ENCODE peak calls at places on chromosomes 11 and 22, in six cellular contexts. One of them, this sample, is unnamed.

GRCh38 chr11:78079232-78080083 is at the start of gene NDUFC2:
- DNase-seq in transverse colon: peak
- DNase-seq in MCF 10A: peak
- DNase-seq in choroid plexus epithelial cell: peak
- DNase-seq in HFFc6: peak
- DNase-seq in neural progenitor cell: peak
- DNase-seq in this sample: peak

GRCh38 chr11:69234740-69235710 is 58.9 kb upstream of the MYEOV start:
- DNase-seq in transverse colon: no peak
- DNase-seq in MCF 10A: no peak
- DNase-seq in choroid plexus epithelial cell: no peak
- DNase-seq in HFFc6: no peak
- DNase-seq in neural progenitor cell: no peak
- DNase-seq in this sample: peak

GRCh38 chr11:75465701-75466531 is 32.9 kb upstream of the KLHL35 start:
- DNase-seq in transverse colon: no peak
- DNase-seq in MCF 10A: no peak
- DNase-seq in choroid plexus epithelial cell: peak
- DNase-seq in HFFc6: peak
- DNase-seq in neural progenitor cell: peak
- DNase-seq in this sample: no peak

GRCh38 chr22:30922151-30922611 is 46.4 kb downstream of the MORC2 start:
- DNase-seq in transverse colon: peak
- DNase-seq in MCF 10A: no peak
- DNase-seq in choroid plexus epithelial cell: peak
- DNase-seq in HFFc6: no peak
- DNase-seq in neural progenitor cell: peak
- DNase-seq in this sample: peak

GRCh38 chr22:47793304-47794101 is 1031.1 kb downstream of the TBC1D22A start:
- DNase-seq in transverse colon: no peak
- DNase-seq in MCF 10A: no peak
- DNase-seq in choroid plexus epithelial cell: no peak
- DNase-seq in HFFc6: no peak
- DNase-seq in neural progenitor cell: no peak
- DNase-seq in this sample: peak

GRCh38 chr11:44094260-44094868 is 1.1 kb upstream of the EXT2 start:
- DNase-seq in transverse colon: peak
- DNase-seq in MCF 10A: peak
- DNase-seq in choroid plexus epithelial cell: peak
- DNase-seq in HFFc6: peak
- DNase-seq in neural progenitor cell: peak
- DNase-seq in this sample: no peak

GRCh38 chr11:57417056-57417455 is 9.9 kb downstream of the SLC43A3 start:
- DNase-seq in transverse colon: no peak
- DNase-seq in MCF 10A: no peak
- DNase-seq in choroid plexus epithelial cell: peak
- DNase-seq in HFFc6: no peak
- DNase-seq in neural progenitor cell: no peak
- DNase-seq in this sample: no peak

GRCh38 chr11:61509058-61510029 is 795 bp downstream of the LRRC10B start:
- DNase-seq in transverse colon: peak
- DNase-seq in MCF 10A: no peak
- DNase-seq in choroid plexus epithelial cell: peak
- DNase-seq in HFFc6: no peak
- DNase-seq in neural progenitor cell: peak
- DNase-seq in this sample: peak

GRCh38 chr22:16966251-16966650 is 41.8 kb downstream of the GAB4 start:
- DNase-seq in transverse colon: no peak
- DNase-seq in MCF 10A: no peak
- DNase-seq in choroid plexus epithelial cell: no peak
- DNase-seq in HFFc6: no peak
- DNase-seq in neural progenitor cell: no peak
- DNase-seq in this sample: no peak

GRCh38 chr11:83520849-83521248 is 234.7 kb upstream of the CCDC90B start:
- DNase-seq in transverse colon: no peak
- DNase-seq in MCF 10A: no peak
- DNase-seq in choroid plexus epithelial cell: no peak
- DNase-seq in HFFc6: no peak
- DNase-seq in neural progenitor cell: no peak
- DNase-seq in this sample: no peak

GRCh38 chr22:46300491-46300890 is 3.8 kb downstream of the GTSE1 start:
- DNase-seq in transverse colon: no peak
- DNase-seq in MCF 10A: no peak
- DNase-seq in choroid plexus epithelial cell: no peak
- DNase-seq in HFFc6: no peak
- DNase-seq in neural progenitor cell: no peak
- DNase-seq in this sample: no peak

GRCh38 chr11:69138265-69138664 is 17.5 kb upstream of the SMIM38 start:
- DNase-seq in transverse colon: no peak
- DNase-seq in MCF 10A: peak
- DNase-seq in choroid plexus epithelial cell: peak
- DNase-seq in HFFc6: peak
- DNase-seq in neural progenitor cell: no peak
- DNase-seq in this sample: no peak

GRCh38 chr11:66259976-66260375 is 8.5 kb upstream of the RAB1B start:
- DNase-seq in transverse colon: no peak
- DNase-seq in MCF 10A: no peak
- DNase-seq in choroid plexus epithelial cell: no peak
- DNase-seq in HFFc6: no peak
- DNase-seq in neural progenitor cell: no peak
- DNase-seq in this sample: no peak

GRCh38 chr11:93857413-93858185 is 7.2 kb upstream of the VSTM5 start:
- DNase-seq in transverse colon: no peak
- DNase-seq in MCF 10A: no peak
- DNase-seq in choroid plexus epithelial cell: peak
- DNase-seq in HFFc6: no peak
- DNase-seq in neural progenitor cell: no peak
- DNase-seq in this sample: no peak

GRCh38 chr11:44421090-44421675 is 111.2 kb upstream of the ALX4 start:
- DNase-seq in transverse colon: no peak
- DNase-seq in MCF 10A: no peak
- DNase-seq in choroid plexus epithelial cell: no peak
- DNase-seq in HFFc6: no peak
- DNase-seq in neural progenitor cell: peak
- DNase-seq in this sample: no peak

GRCh38 chr11:124799384-124800225 is 601 bp downstream of the MSANTD2 start:
- DNase-seq in transverse colon: peak
- DNase-seq in MCF 10A: peak
- DNase-seq in choroid plexus epithelial cell: peak
- DNase-seq in HFFc6: no peak
- DNase-seq in neural progenitor cell: peak
- DNase-seq in this sample: peak

GRCh38 chr11:58061813-58062212 is 31.1 kb downstream of the OR6Q1 start:
- DNase-seq in transverse colon: no peak
- DNase-seq in MCF 10A: peak
- DNase-seq in choroid plexus epithelial cell: no peak
- DNase-seq in HFFc6: peak
- DNase-seq in neural progenitor cell: no peak
- DNase-seq in this sample: no peak

GRCh38 chr22:32680277-32680676 is 121.2 kb upstream of the TIMP3 start:
- DNase-seq in transverse colon: no peak
- DNase-seq in MCF 10A: no peak
- DNase-seq in choroid plexus epithelial cell: no peak
- DNase-seq in HFFc6: no peak
- DNase-seq in neural progenitor cell: no peak
- DNase-seq in this sample: no peak

GRCh38 chr22:47618180-47618579 is 855.7 kb downstream of the TBC1D22A start:
- DNase-seq in transverse colon: no peak
- DNase-seq in MCF 10A: no peak
- DNase-seq in choroid plexus epithelial cell: no peak
- DNase-seq in HFFc6: no peak
- DNase-seq in neural progenitor cell: no peak
- DNase-seq in this sample: peak

GRCh38 chr22:39003165-39003638 is 10.9 kb upstream of the APOBEC3C start:
- DNase-seq in transverse colon: peak
- DNase-seq in MCF 10A: peak
- DNase-seq in choroid plexus epithelial cell: peak
- DNase-seq in HFFc6: peak
- DNase-seq in neural progenitor cell: peak
- DNase-seq in this sample: peak
- TF ChIP-seq CTCF in transverse colon: peak
- TF ChIP-seq CTCF in MCF 10A: peak
- TF ChIP-seq CTCF in choroid plexus epithelial cell: peak
- TF ChIP-seq CTCF in HFFc6: peak
- TF ChIP-seq CTCF in neural progenitor cell: peak
- TF ChIP-seq CTCF in this sample: peak

GRCh38 chr22:29606320-29606719 is 2.9 kb downstream of the NF2 start:
- DNase-seq in transverse colon: no peak
- DNase-seq in MCF 10A: no peak
- DNase-seq in choroid plexus epithelial cell: no peak
- DNase-seq in HFFc6: no peak
- DNase-seq in neural progenitor cell: no peak
- DNase-seq in this sample: no peak

GRCh38 chr22:29610780-29611179 is 7.3 kb downstream of the NF2 start:
- DNase-seq in transverse colon: no peak
- DNase-seq in MCF 10A: no peak
- DNase-seq in choroid plexus epithelial cell: no peak
- DNase-seq in HFFc6: no peak
- DNase-seq in neural progenitor cell: no peak
- DNase-seq in this sample: no peak

GRCh38 chr22:29607426-29607825 is 4.0 kb downstream of the NF2 start:
- DNase-seq in transverse colon: no peak
- DNase-seq in MCF 10A: no peak
- DNase-seq in choroid plexus epithelial cell: no peak
- DNase-seq in HFFc6: no peak
- DNase-seq in neural progenitor cell: no peak
- DNase-seq in this sample: no peak

GRCh38 chr22:29605236-29605850 is 1.9 kb downstream of the NF2 start:
- DNase-seq in transverse colon: no peak
- DNase-seq in MCF 10A: no peak
- DNase-seq in choroid plexus epithelial cell: no peak
- DNase-seq in HFFc6: no peak
- DNase-seq in neural progenitor cell: no peak
- DNase-seq in this sample: no peak

DNA sequence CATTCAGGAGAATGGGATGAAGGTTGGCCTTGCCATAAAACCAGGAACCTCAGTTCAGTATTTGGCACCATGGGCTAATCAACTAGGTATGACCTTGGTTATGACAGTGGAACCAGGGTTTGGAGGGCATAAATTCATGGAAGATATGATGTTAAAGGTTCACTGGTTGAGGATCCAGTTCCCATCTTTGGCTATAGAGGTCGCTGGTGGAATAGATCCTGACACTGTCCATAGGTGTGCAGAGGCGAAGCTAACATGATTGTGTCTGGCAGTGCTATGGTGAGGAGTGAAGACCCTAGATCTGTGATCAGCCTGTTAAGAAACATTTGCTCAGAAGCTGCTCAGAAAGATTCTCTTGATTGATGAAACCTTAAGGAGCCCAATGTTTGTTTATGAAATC is 5.7 kb downstream of the NF2 start:
- DNase-seq in transverse colon: no peak
- DNase-seq in MCF 10A: no peak
- DNase-seq in choroid plexus epithelial cell: peak
- DNase-seq in HFFc6: no peak
- DNase-seq in neural progenitor cell: peak
- DNase-seq in this sample: no peak
- TF ChIP-seq CTCF in transverse colon: no peak
- TF ChIP-seq CTCF in MCF 10A: no peak
- TF ChIP-seq CTCF in choroid plexus epithelial cell: peak
- TF ChIP-seq CTCF in HFFc6: peak
- TF ChIP-seq CTCF in neural progenitor cell: peak
- TF ChIP-seq CTCF in this sample: peak

GRCh38 chr11:117716652-117717440 is 80.2 kb downstream of the DSCAML1 start:
- DNase-seq in transverse colon: no peak
- DNase-seq in MCF 10A: no peak
- DNase-seq in choroid plexus epithelial cell: no peak
- DNase-seq in HFFc6: no peak
- DNase-seq in neural progenitor cell: no peak
- DNase-seq in this sample: no peak

GRCh38 chr11:117717485-117718314 is 79.3 kb downstream of the DSCAML1 start:
- DNase-seq in transverse colon: peak
- DNase-seq in MCF 10A: no peak
- DNase-seq in choroid plexus epithelial cell: peak
- DNase-seq in HFFc6: no peak
- DNase-seq in neural progenitor cell: peak
- DNase-seq in this sample: no peak

GRCh38 chr11:117712530-117712929 is 84.5 kb downstream of the DSCAML1 start:
- DNase-seq in transverse colon: no peak
- DNase-seq in MCF 10A: no peak
- DNase-seq in choroid plexus epithelial cell: no peak
- DNase-seq in HFFc6: no peak
- DNase-seq in neural progenitor cell: no peak
- DNase-seq in this sample: no peak

GRCh38 chr11:117713676-117714075 is 83.3 kb downstream of the DSCAML1 start:
- DNase-seq in transverse colon: no peak
- DNase-seq in MCF 10A: no peak
- DNase-seq in choroid plexus epithelial cell: no peak
- DNase-seq in HFFc6: no peak
- DNase-seq in neural progenitor cell: no peak
- DNase-seq in this sample: no peak

GRCh38 chr11:117715801-117716200 is 81.2 kb downstream of the DSCAML1 start:
- DNase-seq in transverse colon: no peak
- DNase-seq in MCF 10A: no peak
- DNase-seq in choroid plexus epithelial cell: no peak
- DNase-seq in HFFc6: no peak
- DNase-seq in neural progenitor cell: no peak
- DNase-seq in this sample: no peak
- TF ChIP-seq CTCF in transverse colon: no peak
- TF ChIP-seq CTCF in MCF 10A: no peak
- TF ChIP-seq CTCF in choroid plexus epithelial cell: no peak
- TF ChIP-seq CTCF in HFFc6: no peak
- TF ChIP-seq CTCF in neural progenitor cell: no peak
- TF ChIP-seq CTCF in this sample: no peak

GRCh38 chr11:13535819-13536218 is 40.0 kb upstream of the PTH start:
- DNase-seq in transverse colon: no peak
- DNase-seq in MCF 10A: peak
- DNase-seq in choroid plexus epithelial cell: peak
- DNase-seq in HFFc6: no peak
- DNase-seq in neural progenitor cell: peak
- DNase-seq in this sample: no peak
- TF ChIP-seq CTCF in transverse colon: no peak
- TF ChIP-seq CTCF in MCF 10A: no peak
- TF ChIP-seq CTCF in choroid plexus epithelial cell: no peak
- TF ChIP-seq CTCF in HFFc6: peak
- TF ChIP-seq CTCF in neural progenitor cell: peak
- TF ChIP-seq CTCF in this sample: no peak

GRCh38 chr22:37254206-37254866 is 10.3 kb upstream of the RAC2 start:
- DNase-seq in transverse colon: no peak
- DNase-seq in MCF 10A: peak
- DNase-seq in choroid plexus epithelial cell: peak
- DNase-seq in HFFc6: peak
- DNase-seq in neural progenitor cell: no peak
- DNase-seq in this sample: no peak

GRCh38 chr22:37254867-37255233 is 10.8 kb upstream of the RAC2 start:
- DNase-seq in transverse colon: no peak
- DNase-seq in MCF 10A: peak
- DNase-seq in choroid plexus epithelial cell: peak
- DNase-seq in HFFc6: peak
- DNase-seq in neural progenitor cell: no peak
- DNase-seq in this sample: no peak

GRCh38 chr22:37256075-37256726 is 12.1 kb upstream of the RAC2 start:
- DNase-seq in transverse colon: no peak
- DNase-seq in MCF 10A: no peak
- DNase-seq in choroid plexus epithelial cell: no peak
- DNase-seq in HFFc6: no peak
- DNase-seq in neural progenitor cell: no peak
- DNase-seq in this sample: no peak

GRCh38 chr22:37255558-37256006 is 11.5 kb upstream of the RAC2 start:
- DNase-seq in transverse colon: no peak
- DNase-seq in MCF 10A: no peak
- DNase-seq in choroid plexus epithelial cell: no peak
- DNase-seq in HFFc6: no peak
- DNase-seq in neural progenitor cell: no peak
- DNase-seq in this sample: no peak

GRCh38 chr22:37253164-37253660 is 9.1 kb upstream of the RAC2 start:
- DNase-seq in transverse colon: no peak
- DNase-seq in MCF 10A: no peak
- DNase-seq in choroid plexus epithelial cell: no peak
- DNase-seq in HFFc6: no peak
- DNase-seq in neural progenitor cell: no peak
- DNase-seq in this sample: no peak
- TF ChIP-seq CTCF in transverse colon: no peak
- TF ChIP-seq CTCF in MCF 10A: no peak
- TF ChIP-seq CTCF in choroid plexus epithelial cell: peak
- TF ChIP-seq CTCF in HFFc6: peak
- TF ChIP-seq CTCF in neural progenitor cell: peak
- TF ChIP-seq CTCF in this sample: peak

This sample was measured in type B pancreatic cell.